ENCODE peak calls at places on chromosome 14, in four cellular contexts. M, P, K and Y are unnamed samples.

GRCh38 chr14:22046063-22046462 is 372.4 kb upstream of the OR4E1 start:
- DNase-seq in M (no peak), P (no peak), K (no peak), Y (no peak)

GRCh38 chr14:52840916-52841315 is 49.5 kb upstream of the GNPNAT1 start:
- DNase-seq in M (peak), P (no peak), K (peak), Y (no peak)

GRCh38 chr14:52307376-52307775 is 6.7 kb upstream of the PTGER2 start:
- DNase-seq in M (no peak), P (no peak), K (no peak), Y (no peak)

GRCh38 chr14:31927348-31927826 is 149.7 kb upstream of the ARHGAP5 start:
- DNase-seq in M (peak), P (no peak), K (no peak), Y (peak)

GRCh38 chr14:25048170-25049126 is 1.5 kb downstream of the STXBP6 start:
- DNase-seq in M (peak), P (no peak), K (peak), Y (no peak)

GRCh38 chr14:66009104-66009503 is 477.1 kb upstream of the CCDC196 start:
- DNase-seq in M (peak), P (no peak), K (no peak), Y (no peak)

GRCh38 chr14:78448483-78449094 is 278.4 kb downstream of the NRXN3 start:
- DNase-seq in M (peak), P (peak), K (peak), Y (peak)

GRCh38 chr14:61706096-61706690 is 10.9 kb downstream of the HIF1A start:
- DNase-seq in M (peak), P (no peak), K (no peak), Y (no peak)

GRCh38 chr14:29788093-29788492 is 139.6 kb downstream of the PRKD1 start:
- DNase-seq in M (no peak), P (no peak), K (no peak), Y (no peak)

GRCh38 chr14:58915646-58916045 is 272.8 kb upstream of the DAAM1 start:
- DNase-seq in M (no peak), P (no peak), K (no peak), Y (no peak)

GRCh38 chr14:33297565-33297964 is 358.9 kb downstream of the NPAS3 start:
- DNase-seq in M (no peak), P (no peak), K (no peak), Y (no peak)

GRCh38 chr14:64645220-64645891 is 58.9 kb upstream of the PLEKHG3 start:
- DNase-seq in M (peak), P (no peak), K (peak), Y (no peak)

GRCh38 chr14:64732066-64732465 is 27.8 kb downstream of the PLEKHG3 start:
- DNase-seq in M (no peak), P (no peak), K (no peak), Y (no peak)

GRCh38 chr14:51079489-51079888 is 15.4 kb downstream of the TRIM9 start:
- DNase-seq in M (no peak), P (no peak), K (no peak), Y (no peak)

GRCh38 chr14:75042040-75042439 is 9.2 kb downstream of the MLH3 start:
- DNase-seq in M (peak), P (no peak), K (no peak), Y (no peak)

GRCh38 chr14:63857467-63858030 is 4.7 kb downstream of the SYNE2 start:
- DNase-seq in M (no peak), P (no peak), K (no peak), Y (no peak)